ENCODE peak calls at places on chromosome 20, in ten cellular contexts. U, E, F, N, W, S, P, O, R and I are unnamed samples.

GRCh38 chr20:31860431-31861345 is 9.6 kb downstream of the DUSP15 start:
- DNase-seq in R (no peak), U (peak), W (no peak), N (no peak), F (no peak), E (no peak), S (no peak), P (peak), O (no peak), I (no peak)

GRCh38 chr20:43662943-43663655 is 3.8 kb upstream of the MYBL2 start:
- DNase-seq in P (no peak), R (no peak), N (peak), U (no peak), F (no peak), W (peak), O (no peak), E (no peak), S (no peak), I (no peak)

GRCh38 chr20:25453035-25453810 is 45.8 kb downstream of the GINS1 start:
- DNase-seq in E (no peak), F (no peak), U (peak), W (peak), S (no peak), N (no peak), O (no peak), P (no peak), R (no peak), I (no peak)

GRCh38 chr20:24795444-24795843 is 153.6 kb upstream of the CST7 start:
- DNase-seq in S (no peak), W (peak), U (no peak), O (peak), F (no peak), E (no peak), N (peak), P (no peak), R (no peak), I (no peak)

GRCh38 chr20:54076259-54076658 is 5.9 kb upstream of the BCAS1 start:
- DNase-seq in F (no peak), O (no peak), S (no peak), N (no peak), R (no peak), E (no peak), W (no peak), P (no peak), U (no peak), I (no peak)

GRCh38 chr20:40945754-40946451 is 82.7 kb upstream of the TOP1 start:
- DNase-seq in F (no peak), W (peak), O (peak), P (peak), U (peak), S (peak), N (peak), E (no peak), R (no peak), I (peak)

GRCh38 chr20:40532103-40532502 is 156.9 kb downstream of the MAFB start:
- DNase-seq in S (no peak), E (no peak), N (no peak), W (no peak), U (peak), F (no peak), P (no peak), O (no peak), R (peak), I (no peak)

GRCh38 chr20:14264869-14265268 is 72.5 kb downstream of the FLRT3 start:
- DNase-seq in U (peak), O (no peak), F (no peak), W (peak), N (no peak), S (no peak), P (no peak), E (no peak), R (no peak), I (no peak)

GRCh38 chr20:58793512-58794420 is 56.9 kb downstream of the GNAS-AS1 start:
- DNase-seq in E (no peak), W (no peak), F (no peak), N (no peak), P (no peak), U (no peak), S (no peak), O (no peak), R (no peak), I (no peak)

GRCh38 chr20:44475372-44475693 is 341 bp upstream of the TTPAL start:
- DNase-seq in U (no peak), F (no peak), N (no peak), E (no peak), S (no peak), P (no peak), O (no peak), W (no peak), R (no peak), I (no peak)

GRCh38 chr20:45176526-45176925 is 1.8 kb downstream of the PI3 start:
- DNase-seq in W (no peak), E (no peak), F (no peak), S (no peak), R (no peak), O (no peak), N (no peak), U (no peak), P (no peak), I (no peak)

GRCh38 chr20:1267161-1267560 is 1.1 kb downstream of the SNPH start:
- DNase-seq in O (no peak), U (no peak), P (no peak), S (no peak), E (no peak), N (no peak), R (no peak), F (no peak), W (no peak), I (no peak)

GRCh38 chr20:47281376-47281775 is 75.1 kb downstream of the ZMYND8 start:
- DNase-seq in N (no peak), F (no peak), E (no peak), P (no peak), W (no peak), R (no peak), U (no peak), O (no peak), S (no peak), I (no peak)

GRCh38 chr20:50356522-50356880 is 153.7 kb upstream of the PTPN1 start:
- DNase-seq in R (no peak), S (no peak), P (no peak), W (no peak), F (no peak), N (no peak), E (no peak), O (no peak), U (no peak), I (no peak)

GRCh38 chr20:37095108-37095608 is 639 bp downstream of the RBL1 start:
- DNase-seq in S (no peak), P (no peak), F (no peak), O (no peak), W (no peak), E (peak), R (peak), N (no peak), U (peak), I (no peak)

GRCh38 chr20:10077081-10077471 is 42.3 kb downstream of the ANKEF1 start:
- DNase-seq in O (no peak), W (no peak), R (peak), N (no peak), E (no peak), F (no peak), S (no peak), P (no peak), U (no peak), I (no peak)

GRCh38 chr20:9066196-9066595 is 2.7 kb upstream of the PLCB4 start:
- DNase-seq in E (no peak), R (no peak), P (no peak), W (no peak), S (no peak), N (peak), F (no peak), O (peak), U (no peak), I (no peak)

GRCh38 chr20:17538517-17539170 is 7.5 kb upstream of the BFSP1 start:
- DNase-seq in R (peak), U (no peak), W (no peak), F (no peak), E (no peak), N (no peak), S (no peak), O (no peak), P (peak), I (no peak)

GRCh38 chr20:10523438-10523837 is 88.3 kb downstream of the SLX4IP start:
- DNase-seq in W (no peak), E (no peak), O (no peak), P (no peak), R (no peak), S (no peak), N (no peak), F (no peak), U (no peak), I (no peak)

GRCh38 chr20:53399592-53400335 is 193.9 kb downstream of the ZNF217 start:
- DNase-seq in W (no peak), F (no peak), P (no peak), N (no peak), O (no peak), S (no peak), E (no peak), U (no peak), R (no peak), I (no peak)

GRCh38 chr20:39829713-39830112 is 859.3 kb downstream of the MAFB start:
- DNase-seq in W (no peak), N (no peak), E (no peak), U (no peak), F (no peak), P (no peak), O (no peak), R (peak), S (no peak), I (no peak)

GRCh38 chr20:35619196-35620095 is 3.8 kb downstream of the SPAG4 start:
- DNase-seq in P (peak), N (peak), U (peak), S (peak), W (peak), E (peak), O (peak), R (peak), F (peak), I (peak)

GRCh38 chr20:52103469-52103910 is 88.1 kb downstream of the ZFP64 start:
- DNase-seq in N (no peak), E (no peak), U (no peak), P (no peak), R (peak), S (no peak), F (no peak), O (no peak), W (peak), I (no peak)

GRCh38 chr20:32028647-32029372 is 18.6 kb downstream of the CCM2L start:
- DNase-seq in S (no peak), R (no peak), F (no peak), W (no peak), U (no peak), E (no peak), N (no peak), O (no peak), P (no peak), I (no peak)

GRCh38 chr20:45518282-45518681 is 2.9 kb upstream of the SPINT3 start:
- DNase-seq in U (peak), W (no peak), S (no peak), R (no peak), F (no peak), E (no peak), N (no peak), O (no peak), P (peak), I (no peak)

GRCh38 chr20:51315390-51315789 is 227.1 kb downstream of the NFATC2 start:
- DNase-seq in W (no peak), S (no peak), R (no peak), E (no peak), N (no peak), P (no peak), U (no peak), O (no peak), F (no peak), I (no peak)

GRCh38 chr20:45032781-45033180 is 66.5 kb downstream of the STK4 start:
- DNase-seq in F (no peak), S (no peak), P (no peak), E (no peak), R (no peak), U (no peak), W (no peak), N (no peak), O (no peak), I (no peak)

GRCh38 chr20:17666491-17666890 is 15.6 kb downstream of the RRBP1 start:
- DNase-seq in P (no peak), U (peak), S (peak), F (no peak), W (peak), E (no peak), N (no peak), O (peak), R (no peak), I (no peak)

GRCh38 chr20:48747840-48748416 is 79.9 kb downstream of the PREX1 start:
- DNase-seq in S (no peak), F (no peak), O (no peak), P (no peak), R (no peak), U (no peak), N (no peak), E (no peak), W (no peak), I (no peak)

GRCh38 chr20:46222521-46223007 is 85.7 kb downstream of the CDH22 start:
- DNase-seq in W (no peak), R (no peak), N (peak), F (no peak), E (no peak), P (no peak), S (no peak), U (no peak), O (peak), I (peak)

GRCh38 chr20:58645277-58645968 is 5.7 kb upstream of the STX16 start:
- DNase-seq in R (peak), E (no peak), W (peak), U (peak), N (no peak), P (no peak), O (no peak), S (no peak), F (no peak), I (no peak)

GRCh38 chr20:43909211-43909610 is 5.4 kb upstream of the TOX2 start:
- DNase-seq in E (no peak), F (no peak), W (no peak), P (no peak), N (no peak), O (no peak), S (no peak), R (no peak), U (no peak), I (no peak)

GRCh38 chr20:48187891-48188290 is 402.6 kb upstream of the SULF2 start:
- DNase-seq in P (no peak), E (no peak), R (no peak), S (no peak), N (no peak), U (no peak), W (peak), O (no peak), F (no peak), I (no peak)

GRCh38 chr20:10715035-10715434 is 41.2 kb upstream of the JAG1 start:
- DNase-seq in S (no peak), P (no peak), W (peak), O (no peak), U (peak), R (no peak), N (no peak), F (peak), E (no peak), I (no peak)

GRCh38 chr20:40704828-40705227 is 15.8 kb upstream of the MAFB start:
- DNase-seq in E (no peak), N (no peak), P (no peak), O (no peak), F (no peak), R (no peak), W (no peak), U (no peak), S (no peak), I (no peak)

GRCh38 chr20:35539756-35540212 is 2.1 kb upstream of the ERGIC3 start:
- DNase-seq in U (no peak), E (no peak), F (no peak), O (no peak), W (no peak), R (peak), N (no peak), S (no peak), P (no peak), I (no peak)